ENCODE peak calls at places on chromosomes 12 and 14, in seven cellular contexts. K is fibroblast of lung, O is RWPE2, L is kidney, W is A673, U is cardiac muscle cell, Q is heart left ventricle. H is an unnamed sample.

GRCh38 chr12:45959728-45960127 is 30.6 kb downstream of the SCAF11 start:
- DNase-seq in L (no peak), K (no peak), O (no peak), Q (no peak), W (no peak), U (no peak), H (no peak)

GRCh38 chr14:22185191-22185590 is 403.8 kb downstream of the DAD1 start:
- DNase-seq in K (peak; percentile 46), W (peak; percentile 35), O (no peak), U (peak; percentile 6), Q (no peak), L (no peak), H (no peak)

GRCh38 chr12:26648584-26648983 is 184.4 kb downstream of the ITPR2 start:
- DNase-seq in U (peak; percentile 90), W (no peak), K (peak; percentile 78), O (no peak), L (no peak), Q (no peak), H (no peak)

GRCh38 chr12:62659457-62660295 is 193.1 kb downstream of the MON2 start:
- DNase-seq in U (no peak), Q (no peak), W (no peak), K (no peak), L (no peak), O (no peak), H (no peak)

GRCh38 chr12:42213954-42214426 is 24.1 kb downstream of the YAF2 start:
- DNase-seq in Q (peak; percentile 68), U (peak; percentile 94), L (no peak), W (peak; percentile 45), K (peak; percentile 48), O (no peak), H (no peak)

GRCh38 chr12:76623929-76624328 is 64.4 kb upstream of the OSBPL8 start:
- DNase-seq in K (peak; percentile 54), W (peak; percentile 45), U (peak; percentile 23), L (no peak), O (no peak), Q (no peak), H (no peak)

GRCh38 chr12:46523446-46523845 is 150.9 kb upstream of the SLC38A2 start:
- DNase-seq in L (no peak), U (no peak), W (no peak), O (no peak), Q (no peak), K (peak; percentile 10), H (no peak)

GRCh38 chr14:105419305-105420091 is at the start of gene MTA1:
- DNase-seq in K (peak; percentile 14), W (peak; percentile 74), U (peak; percentile 44), O (peak; percentile 75), Q (peak; percentile 56), L (peak; percentile 80), H (no peak)

GRCh38 chr12:13282861-13283260 is 86.3 kb downstream of the EMP1 start:
- DNase-seq in L (no peak), K (no peak), U (no peak), O (no peak), W (no peak), Q (no peak), H (no peak)

GRCh38 chr12:77893918-77894317 is 63.2 kb downstream of the NAV3 start:
- DNase-seq in O (no peak), W (no peak), L (no peak), K (peak; percentile 35), U (peak; percentile 34), Q (peak; percentile 19), H (no peak)

GRCh38 chr14:39265741-39266588 is 32.2 kb downstream of the MIA2 start:
- DNase-seq in W (peak; percentile 14), U (peak; percentile 54), K (peak; percentile 43), L (no peak), Q (peak; percentile 67), O (no peak), H (no peak)

GRCh38 chr14:52862652-52863338 is 71.4 kb upstream of the GNPNAT1 start:
- DNase-seq in U (peak; percentile 93), L (no peak), O (no peak), W (peak; percentile 31), Q (no peak), K (peak; percentile 88), H (no peak)

GRCh38 chr12:108959748-108960655 is 60.9 kb downstream of the SVOP start:
- DNase-seq in Q (no peak), O (no peak), W (no peak), U (no peak), L (no peak), K (no peak), H (no peak)

GRCh38 chr12:106841471-106842302 is 67.2 kb downstream of the RIC8B start:
- DNase-seq in O (no peak), U (peak; percentile 71), K (peak; percentile 72), Q (peak; percentile 29), W (peak; percentile 73), L (no peak), H (peak; percentile 8)

GRCh38 chr12:78442454-78442801 is 422.1 kb upstream of the SYT1 start:
- DNase-seq in W (no peak), Q (no peak), U (peak; percentile 7), O (no peak), L (no peak), K (peak; percentile 78), H (no peak)

GRCh38 chr14:101508948-101509729 is 52.2 kb upstream of the DIO3 start:
- DNase-seq in O (peak; percentile 50), K (no peak), L (peak; percentile 53), U (no peak), W (no peak), Q (no peak), H (no peak)

GRCh38 chr12:1593232-1594044 is 943 bp downstream of the FBXL14 start:
- DNase-seq in O (peak; percentile 81), U (no peak), L (peak; percentile 90), W (peak; percentile 57), Q (peak; percentile 45), K (no peak), H (peak; percentile 47)

GRCh38 chr14:95504135-95505029 is 12.1 kb downstream of the SYNE3 start:
- DNase-seq in L (no peak), W (no peak), O (no peak), Q (peak; percentile 22), U (peak; percentile 81), K (peak; percentile 85), H (no peak)

GRCh38 chr12:34400423-34400881 is 378.2 kb downstream of the ALG10 start:
- DNase-seq in O (peak; percentile 26), Q (peak; percentile 7), L (peak; percentile 53), W (no peak), U (no peak), K (no peak), H (no peak)

DNA sequence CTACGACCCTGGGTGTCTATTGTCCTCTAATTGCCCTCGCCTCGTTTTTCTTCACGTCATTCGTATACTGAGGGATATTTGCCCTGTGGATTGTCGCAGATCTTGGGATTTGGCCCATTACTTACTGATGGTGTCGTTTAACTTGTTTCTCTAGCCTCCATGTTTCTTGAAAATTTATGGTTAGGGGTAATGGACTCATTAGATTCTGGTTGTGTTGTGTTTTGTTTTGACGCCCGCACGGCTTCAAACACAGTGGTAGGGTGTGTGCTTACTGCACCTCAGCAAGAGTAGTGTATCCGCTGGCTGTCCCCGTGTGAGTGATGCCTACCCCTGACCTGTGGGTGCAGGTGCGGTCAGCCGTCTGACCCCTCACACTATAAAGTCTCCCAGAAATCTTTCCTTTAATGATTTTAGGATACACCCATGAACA is 874 bp upstream of the RNU6-8 start:
- DNase-seq in U (peak; percentile 6), K (peak; percentile 17), Q (peak; percentile 39), W (peak; percentile 45), L (no peak), O (no peak), H (peak; percentile 52)
- H3K27ac ChIP-seq in U (peak overlapping the region; percentile 97), K (no peak overlapping the region), Q (peak overlapping the region; percentile 88), W (peak overlapping the region; percentile 97), L (peak overlapping the region; percentile 89), O (peak overlapping the region; percentile 53), H (peak overlapping the region; percentile 100)

DNA sequence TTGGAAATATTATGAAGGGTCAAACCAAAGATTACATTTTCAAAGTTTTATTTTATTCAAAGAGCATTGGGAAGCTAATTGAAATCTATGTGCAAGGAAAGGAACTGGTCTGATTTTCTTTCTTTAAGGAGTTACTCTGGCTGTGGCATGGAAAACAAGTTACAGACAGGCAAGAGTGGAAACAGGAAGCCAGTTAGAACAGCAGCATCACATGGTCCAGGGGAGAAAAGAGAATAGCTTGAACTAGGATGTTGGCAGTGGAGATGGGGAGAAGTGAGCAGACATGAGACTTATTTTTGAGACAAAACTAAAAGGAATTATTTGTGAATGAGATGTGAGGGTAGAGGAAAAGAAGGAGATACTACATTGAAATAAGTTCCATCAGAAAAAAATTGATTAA is 3.4 kb downstream of the OR11G2 start:
- DNase-seq in L (no peak), K (no peak), U (no peak), O (no peak), W (no peak), Q (no peak), H (no peak)
- H3K9me3 ChIP-seq in L (no peaks in the 10 kb centered on the region), K (no peaks in the 10 kb centered on the region), U (no peaks in the 10 kb centered on the region), O (no peaks in the 10 kb centered on the region), W (no peaks in the 10 kb centered on the region), Q (no peaks in the 10 kb centered on the region), H (no peaks in the 10 kb centered on the region)

GRCh38 chr12:92133166-92133565 is 12.5 kb downstream of the BTG1 start:
- DNase-seq in K (peak; percentile 42), W (no peak), Q (no peak), U (peak; percentile 63), O (no peak), L (no peak), H (no peak)
- H3K27ac ChIP-seq in K (peak overlapping the region; percentile 11), W (no peak overlapping the region), Q (peak overlapping the region; percentile 49), U (peak overlapping the region; percentile 99), O (no peak overlapping the region), L (no peak overlapping the region), H (peak overlapping the region; percentile 92)

DNA sequence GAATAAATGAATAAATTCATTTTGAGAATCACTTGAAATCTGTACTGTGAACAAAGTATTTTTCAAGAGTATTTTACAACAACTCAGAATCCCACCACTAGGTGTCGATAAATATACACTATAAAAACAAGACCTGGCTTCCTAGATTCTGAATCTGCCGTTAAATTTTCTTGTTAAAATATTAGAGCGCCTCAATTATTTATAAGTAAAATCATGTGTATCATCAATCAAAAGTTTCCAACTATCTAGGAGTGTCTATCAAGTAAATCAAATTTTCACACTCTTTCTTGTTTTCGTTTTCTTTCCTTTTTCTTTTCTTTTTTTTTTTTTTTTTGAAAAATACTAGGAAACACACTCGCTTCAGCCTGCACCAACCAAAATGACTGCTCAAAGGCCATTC is 179.2 kb upstream of the DCN start:
- DNase-seq in Q (no peak), O (no peak), K (peak; percentile 76), L (no peak), U (peak; percentile 71), W (peak; percentile 61), H (no peak)
- H3K9me3 ChIP-seq in Q (no peaks in the 10 kb centered on the region), O (no peaks in the 10 kb centered on the region), K (no peaks in the 10 kb centered on the region), L (no peaks in the 10 kb centered on the region), U (no peaks in the 10 kb centered on the region), W (no peaks in the 10 kb centered on the region), H (no peaks in the 10 kb centered on the region)

GRCh38 chr12:124579921-124580517 is 12.6 kb upstream of the NCOR2 start:
- DNase-seq in U (no peak), L (no peak), Q (no peak), O (no peak), K (no peak), W (no peak), H (no peak)
- H3K27ac ChIP-seq in U (no peak overlapping the region), L (no peak overlapping the region), Q (no peak overlapping the region), O (peak overlapping the region; percentile 61), K (no peak overlapping the region), W (no peak overlapping the region), H (no peak overlapping the region)